ENCODE peak calls at places on chromosomes 5 and 9, in ten cellular contexts. T is A549, K is ovary, U is sigmoid colon, R is suprapubic skin, V is SK-N-SH, W is HepG2, N is GM12878, J is transverse colon, D is stomach. H is an unnamed sample.
A peak's percentile ranks its signal among the peaks of the same experiment; 100 is the strongest.

GRCh38 chr5:54362434-54362833 is 52.1 kb upstream of the ARL15 start:
- DNase-seq in T (no peak), V (no peak), J (no peak), N (no peak), W (no peak), U (no peak), D (no peak), R (no peak), K (no peak), H (no peak)

GRCh38 chr5:99130081-99130480 is 201.3 kb upstream of the CHD1 start:
- DNase-seq in K (no peak), T (no peak), W (no peak), N (no peak), V (no peak), R (no peak), J (no peak), D (no peak), U (no peak), H (no peak)

GRCh38 chr9:121445986-121446385 is 53.7 kb downstream of the GGTA1 start:
- DNase-seq in T (peak; percentile 16), U (no peak), K (no peak), D (no peak), V (no peak), J (no peak), W (no peak), R (no peak), N (no peak), H (no peak)

GRCh38 chr9:35651964-35652828 is 1.5 kb upstream of the SIT1 start:
- DNase-seq in U (no peak), W (peak; percentile 72), J (peak; percentile 62), K (no peak), T (peak; percentile 75), N (no peak), D (no peak), R (no peak), V (no peak), H (no peak)

GRCh38 chr9:114169940-114170791 is 14.8 kb downstream of the COL27A1 start:
- DNase-seq in T (no peak), U (no peak), N (no peak), J (no peak), W (no peak), D (no peak), R (no peak), K (no peak), V (no peak), H (no peak)

GRCh38 chr9:68794898-68795297 is 89.9 kb downstream of the PIP5K1B start:
- DNase-seq in V (no peak), J (no peak), K (no peak), N (no peak), T (no peak), R (no peak), D (no peak), W (no peak), U (no peak), H (no peak)

GRCh38 chr9:135036861-135037465 is 50.5 kb upstream of the OLFM1 start:
- DNase-seq in D (peak; percentile 17), T (no peak), N (no peak), R (peak; percentile 70), U (peak; percentile 46), J (no peak), W (no peak), V (no peak), K (no peak), H (no peak)

GRCh38 chr5:355379-355935 is 33.9 kb downstream of the AHRR start:
- DNase-seq in W (no peak), R (peak; percentile 59), D (no peak), V (no peak), U (no peak), J (no peak), T (no peak), N (no peak), K (no peak), H (no peak)

GRCh38 chr9:88988796-88989641 is 2.2 kb upstream of the S1PR3 start:
- DNase-seq in J (no peak), U (no peak), D (no peak), N (no peak), T (no peak), R (no peak), K (no peak), W (no peak), V (no peak), H (no peak)

GRCh38 chr9:87149794-87150193 is 202.5 kb upstream of the GAS1 start:
- DNase-seq in U (no peak), R (no peak), W (no peak), T (no peak), D (no peak), N (no peak), V (no peak), J (no peak), K (no peak), H (no peak)

GRCh38 chr5:1494780-1495524 is 28.8 kb downstream of the LPCAT1 start:
- DNase-seq in U (no peak), W (no peak), J (peak; percentile 65), D (peak; percentile 46), T (no peak), K (no peak), R (no peak), V (no peak), N (peak; percentile 74), H (no peak)

GRCh38 chr9:121734465-121734864 is 83.0 kb downstream of the DAB2IP start:
- DNase-seq in U (no peak), V (no peak), N (no peak), R (no peak), W (no peak), K (no peak), D (no peak), J (no peak), T (no peak), H (no peak)

GRCh38 chr9:101792475-101792874 is 54.0 kb upstream of the GRIN3A start:
- DNase-seq in J (no peak), R (no peak), U (no peak), N (no peak), D (no peak), K (no peak), V (no peak), W (no peak), T (no peak), H (no peak)

GRCh38 chr9:36802171-36802920 is 229.7 kb downstream of the MELK start:
- DNase-seq in W (no peak), T (peak; percentile 25), N (no peak), U (no peak), J (no peak), V (no peak), D (no peak), K (no peak), R (no peak), H (peak; percentile 33)

GRCh38 chr5:17355585-17356346 is 138.3 kb downstream of the BASP1 start:
- DNase-seq in K (no peak), D (no peak), R (no peak), N (no peak), V (no peak), U (no peak), J (no peak), W (no peak), T (peak; percentile 56), H (no peak)

GRCh38 chr5:37839441-37840035 is 303 bp downstream of the GDNF start:
- DNase-seq in J (peak; percentile 25), U (peak; percentile 89), T (peak; percentile 33), W (peak; percentile 35), N (no peak), R (no peak), D (no peak), V (peak; percentile 70), K (peak; percentile 71), H (no peak)

GRCh38 chr5:68329554-68329953 is 114.0 kb downstream of the PIK3R1 start:
- DNase-seq in V (no peak), J (no peak), T (no peak), N (no peak), D (no peak), K (no peak), W (no peak), U (no peak), R (no peak), H (no peak)

GRCh38 chr9:97852399-97853055 is 499 bp upstream of the FOXE1 start:
- DNase-seq in D (no peak), T (no peak), V (no peak), J (no peak), N (no peak), W (no peak), R (no peak), U (no peak), K (no peak), H (no peak)

GRCh38 chr5:60810438-60811085 is 33.5 kb downstream of the ELOVL7 start:
- DNase-seq in K (no peak), U (no peak), R (no peak), N (no peak), V (no peak), T (peak; percentile 85), W (peak; percentile 61), J (no peak), D (no peak), H (no peak)

GRCh38 chr5:132227235-132227484 is 493 bp downstream of the P4HA2 start:
- DNase-seq in D (no peak), W (no peak), U (no peak), T (no peak), N (no peak), J (no peak), V (no peak), R (no peak), K (no peak), H (no peak)

GRCh38 chr9:97744710-97745708 is 47.9 kb upstream of the XPA start:
- DNase-seq in D (no peak), N (no peak), U (no peak), R (no peak), W (no peak), T (no peak), K (no peak), J (no peak), V (peak; percentile 22), H (no peak)

GRCh38 chr9:93670208-93671029 is 94.0 kb downstream of the PHF2 start:
- DNase-seq in N (no peak), K (peak; percentile 7), D (peak; percentile 14), R (peak; percentile 77), T (no peak), J (peak; percentile 5), W (no peak), V (peak; percentile 50), U (peak; percentile 62), H (peak; percentile 4)
- TF ChIP-seq EP300 in N (no peak), K (no peak), D (no peak), R (no peak), T (no peak), J (no peak), W (no peak), V (no peak), U (no peak), H (no peak)

GRCh38 chr5:139658928-139659667 is 10.9 kb downstream of the CXXC5 start:
- DNase-seq in J (no peak), V (no peak), W (no peak), U (no peak), N (no peak), D (peak; percentile 57), T (peak; percentile 70), K (no peak), R (no peak), H (no peak)
- TF ChIP-seq EP300 in J (no peak), V (peak; percentile 27), W (no peak), U (no peak), N (no peak), D (no peak), T (no peak), K (no peak), R (no peak), H (no peak)

GRCh38 chr5:179253730-179254129 is 91.5 kb downstream of the ADAMTS2 start:
- DNase-seq in U (no peak), K (peak; percentile 10), J (peak; percentile 3), V (no peak), D (no peak), T (no peak), N (no peak), R (peak; percentile 63), W (no peak), H (no peak)
- TF ChIP-seq EP300 in U (no peak), K (no peak), J (no peak), V (no peak), D (no peak), T (no peak), N (no peak), R (no peak), W (no peak), H (no peak)

GRCh38 chr5:96387616-96388015 is 45.4 kb downstream of the PCSK1 start:
- DNase-seq in N (no peak), W (no peak), T (no peak), V (no peak), D (no peak), J (no peak), U (no peak), K (no peak), R (no peak), H (no peak)
- TF ChIP-seq EP300 in N (no peak), W (no peak), T (no peak), V (no peak), D (no peak), J (no peak), U (no peak), K (no peak), R (no peak), H (no peak)